ENCODE peak calls at places on chromosomes 1 and 21, in four cellular contexts. I is IMR-90, K is GM23248, P is neural progenitor cell. A is an unnamed sample.

GRCh38 chr1:228978486-228979324 is 243.4 kb downstream of the RHOU start:
- DNase-seq in I (no peak), K (peak), P (no peak), A (no peak)

GRCh38 chr1:41641941-41642527 is 157.6 kb upstream of the EDN2 start:
- DNase-seq in I (no peak), K (no peak), P (no peak), A (no peak)

GRCh38 chr21:33299181-33299752 is 25.5 kb upstream of the IFNAR1 start:
- DNase-seq in I (no peak), K (no peak), P (no peak), A (no peak)

GRCh38 chr1:230922620-230923019 is 54.3 kb upstream of the C1orf198 start:
- DNase-seq in I (no peak), K (no peak), P (no peak), A (no peak)

GRCh38 chr1:97778718-97779117 is 142.1 kb downstream of the DPYD start:
- DNase-seq in I (peak), K (peak), P (no peak), A (peak)

GRCh38 chr1:10962483-10962882 is 50.0 kb upstream of the TARDBP start:
- DNase-seq in I (no peak), K (no peak), P (no peak), A (peak)

GRCh38 chr1:75501565-75501964 is 109.3 kb downstream of the SLC44A5 start:
- DNase-seq in I (no peak), K (no peak), P (no peak), A (no peak)

GRCh38 chr21:46035809-46036695 is 54.5 kb downstream of the COL6A1 start:
- DNase-seq in I (peak), K (peak), P (no peak), A (peak)

GRCh38 chr1:20136249-20136648 is 2.9 kb upstream of the PLA2G2F start:
- DNase-seq in I (no peak), K (no peak), P (no peak), A (no peak)

GRCh38 chr1:54053745-54054437 is 483 bp downstream of the TCEANC2 start:
- DNase-seq in I (peak), K (peak), P (peak), A (no peak)

GRCh38 chr1:32715901-32716311 is 13.3 kb upstream of the SYNC start:
- DNase-seq in I (no peak), K (peak), P (no peak), A (no peak)

GRCh38 chr1:23403735-23404486 is 20.6 kb downstream of the TCEA3 start:
- DNase-seq in I (peak), K (peak), P (peak), A (peak)

GRCh38 chr1:167121375-167122120 is 27.7 kb downstream of the STYXL2 start:
- DNase-seq in I (no peak), K (peak), P (peak), A (peak)

GRCh38 chr1:221715321-221716169 is 26.3 kb downstream of the DUSP10 start:
- DNase-seq in I (peak), K (peak), P (peak), A (no peak)
- H3K9ac ChIP-seq in I (peak), K (no peak), P (no peak), A (peak)

DNA sequence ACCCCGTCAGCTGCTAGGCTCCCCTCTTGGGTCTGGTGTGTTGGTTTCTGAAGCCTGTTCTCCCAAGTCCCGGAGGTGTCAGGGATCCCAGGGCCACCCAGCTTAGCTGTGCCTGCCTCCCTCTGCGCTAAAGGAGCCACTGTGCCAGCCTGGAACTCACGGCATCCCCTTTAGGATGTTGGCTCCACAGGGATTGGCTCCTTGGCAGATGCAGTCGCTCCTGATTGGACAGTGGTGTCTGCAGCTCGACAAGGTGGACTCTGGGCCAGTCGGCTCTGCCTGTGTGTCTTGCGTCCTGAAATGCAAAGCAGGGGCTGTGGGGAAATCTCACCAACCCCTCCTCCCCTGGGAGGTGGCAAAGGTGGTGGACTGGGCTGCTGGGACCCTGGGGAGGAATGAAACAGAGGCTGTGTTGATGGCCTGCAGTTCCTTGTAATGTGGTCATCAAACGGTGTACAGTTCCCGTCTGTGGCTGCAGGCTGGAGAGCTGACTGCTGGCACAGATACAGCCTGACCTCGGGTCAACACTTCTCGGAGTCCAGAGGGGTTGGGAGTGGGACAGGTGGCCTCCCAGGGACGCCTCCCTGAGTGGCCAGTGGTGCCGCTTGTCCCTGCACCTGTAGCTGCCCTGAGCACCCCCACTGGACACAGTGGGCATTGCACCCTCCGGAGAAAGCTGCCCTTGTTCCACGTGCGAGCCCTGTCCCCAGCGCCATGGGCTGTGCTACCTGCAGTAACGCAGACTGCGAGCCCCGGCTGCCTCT is 11.5 kb upstream of the KCNAB2 start:
- DNase-seq in I (peak), K (peak), P (peak), A (no peak)
- H3K9ac ChIP-seq in I (no peak), K (no peak), P (no peak), A (no peak)

DNA sequence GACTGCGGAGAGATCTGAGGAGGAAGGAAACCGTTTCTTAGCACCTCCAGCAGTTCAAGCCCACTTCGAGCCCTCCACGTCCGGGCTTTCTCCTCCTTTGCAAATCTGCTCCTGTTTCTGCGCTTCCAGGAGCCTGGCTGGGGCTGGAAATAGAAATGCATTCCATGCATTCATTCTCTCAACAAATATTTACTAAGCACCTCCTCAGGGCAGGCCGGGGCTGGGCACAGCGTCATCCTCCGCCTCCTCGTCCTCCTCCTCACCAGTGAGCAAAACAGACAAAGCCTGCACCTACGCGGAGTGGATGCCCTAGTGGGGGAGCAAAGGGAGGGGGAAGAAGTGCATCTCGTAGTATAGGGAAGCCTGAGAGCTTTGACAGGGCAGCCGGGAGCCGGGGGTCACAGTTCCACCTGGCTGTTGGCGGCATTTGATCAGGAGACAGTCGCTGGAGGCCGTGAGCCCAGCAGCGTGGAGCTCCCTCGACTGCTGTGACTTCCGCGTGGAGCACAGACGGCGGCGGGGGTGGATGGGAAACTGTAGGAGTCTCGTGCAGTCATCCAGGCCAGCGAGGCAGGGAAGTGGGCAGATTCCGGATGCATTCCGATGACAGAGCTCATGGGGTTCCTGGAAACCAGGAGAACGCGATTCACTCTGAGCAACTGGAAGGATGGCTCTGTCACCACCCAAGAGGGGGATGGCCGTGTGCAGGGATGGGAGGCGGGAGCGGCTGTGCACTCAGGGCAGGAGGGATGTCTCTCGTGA is 93.4 kb downstream of the SIK1 start:
- DNase-seq in I (peak), K (peak), P (peak), A (peak)
- H3K9ac ChIP-seq in I (peak), K (peak), P (no peak), A (peak)

DNA sequence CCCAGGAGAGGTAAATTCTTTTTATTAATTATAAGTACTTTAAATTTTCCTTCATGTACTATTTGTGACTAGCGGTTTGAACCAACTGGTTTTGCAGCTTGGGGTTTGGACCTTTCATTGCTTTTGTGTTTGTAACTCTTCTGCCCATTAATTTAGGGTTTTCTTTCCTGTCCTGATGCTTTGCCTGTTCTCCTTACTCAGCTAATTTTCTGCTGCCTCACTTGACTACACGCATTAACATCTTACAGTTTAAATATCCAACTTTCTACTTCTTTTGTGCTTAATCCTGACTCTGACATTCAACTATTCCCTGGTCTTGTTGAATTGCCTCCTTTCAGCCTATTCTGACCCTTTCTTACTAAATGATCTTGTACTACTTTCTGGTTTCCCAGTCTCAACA is 135.6 kb downstream of the PTPRC start:
- DNase-seq in I (no peak), K (no peak), P (no peak), A (no peak)
- H3K9ac ChIP-seq in I (no peak), K (no peak), P (no peak), A (no peak)

A was measured in astrocyte.